ENCODE peak calls at places on chromosomes 16 and 17, in five cellular contexts. One of them, this sample, is unnamed.

GRCh38 chr17:51748749-51749604 is 409.5 kb downstream of the CA10 start:
- DNase-seq in H1: no peak
- DNase-seq in Panc1: no peak
- DNase-seq in SK-N-SH: no peak
- DNase-seq in HCT116: no peak
- DNase-seq in this sample: no peak

GRCh38 chr17:16933317-16934132 is 38.4 kb downstream of the TNFRSF13B start:
- DNase-seq in H1: no peak
- DNase-seq in Panc1: no peak
- DNase-seq in SK-N-SH: no peak
- DNase-seq in HCT116: no peak
- DNase-seq in this sample: no peak

GRCh38 chr16:55853114-55853513 is 20.2 kb upstream of the CES1 start:
- DNase-seq in H1: no peak
- DNase-seq in Panc1: no peak
- DNase-seq in SK-N-SH: no peak
- DNase-seq in HCT116: no peak
- DNase-seq in this sample: no peak

GRCh38 chr16:8849411-8850011 is 19.3 kb downstream of the CARHSP1 start:
- DNase-seq in H1: no peak
- DNase-seq in Panc1: no peak
- DNase-seq in SK-N-SH: peak; percentile 16
- DNase-seq in HCT116: no peak
- DNase-seq in this sample: no peak

GRCh38 chr16:75227361-75228142 is 8.8 kb downstream of the CTRB1 start:
- DNase-seq in H1: no peak
- DNase-seq in Panc1: no peak
- DNase-seq in SK-N-SH: no peak
- DNase-seq in HCT116: no peak
- DNase-seq in this sample: no peak

GRCh38 chr16:67613808-67614207 is 31.1 kb upstream of the CARMIL2 start:
- DNase-seq in H1: peak; percentile 73
- DNase-seq in Panc1: no peak
- DNase-seq in SK-N-SH: no peak
- DNase-seq in HCT116: no peak
- DNase-seq in this sample: no peak

GRCh38 chr17:16488572-16488997 is 3.4 kb downstream of the LRRC75A start:
- DNase-seq in H1: no peak
- DNase-seq in Panc1: no peak
- DNase-seq in SK-N-SH: no peak
- DNase-seq in HCT116: no peak
- DNase-seq in this sample: peak; percentile 58

GRCh38 chr16:86576591-86577313 is 1.6 kb upstream of the FOXL1 start:
- DNase-seq in H1: peak; percentile 63
- DNase-seq in Panc1: no peak
- DNase-seq in SK-N-SH: no peak
- DNase-seq in HCT116: no peak
- DNase-seq in this sample: no peak

GRCh38 chr17:14813649-14814048 is 451.5 kb downstream of the PMP22 start:
- DNase-seq in H1: peak; percentile 73
- DNase-seq in Panc1: no peak
- DNase-seq in SK-N-SH: peak; percentile 4
- DNase-seq in HCT116: no peak
- DNase-seq in this sample: peak; percentile 20

GRCh38 chr16:85567101-85567866 is 45.8 kb upstream of the GSE1 start:
- DNase-seq in H1: peak; percentile 56
- DNase-seq in Panc1: no peak
- DNase-seq in SK-N-SH: no peak
- DNase-seq in HCT116: no peak
- DNase-seq in this sample: peak; percentile 86

GRCh38 chr16:84505249-84506156 is 1.0 kb upstream of the MEAK7 start:
- DNase-seq in H1: no peak
- DNase-seq in Panc1: no peak
- DNase-seq in SK-N-SH: no peak
- DNase-seq in HCT116: no peak
- DNase-seq in this sample: no peak

GRCh38 chr17:47727704-47728036 is 5.4 kb upstream of the TBX21 start:
- DNase-seq in H1: no peak
- DNase-seq in Panc1: no peak
- DNase-seq in SK-N-SH: no peak
- DNase-seq in HCT116: no peak
- DNase-seq in this sample: no peak

GRCh38 chr16:31215287-31216115 is 1.4 kb downstream of the PYDC1 start:
- DNase-seq in H1: peak; percentile 86
- DNase-seq in Panc1: no peak
- DNase-seq in SK-N-SH: peak; percentile 73
- DNase-seq in HCT116: peak; percentile 63
- DNase-seq in this sample: peak; percentile 88

GRCh38 chr17:28541439-28541838 is 11.0 kb downstream of the UNC119 start:
- DNase-seq in H1: no peak
- DNase-seq in Panc1: no peak
- DNase-seq in SK-N-SH: no peak
- DNase-seq in HCT116: no peak
- DNase-seq in this sample: no peak

GRCh38 chr16:67504190-67505021 is 21.1 kb upstream of the AGRP start:
- DNase-seq in H1: no peak
- DNase-seq in Panc1: no peak
- DNase-seq in SK-N-SH: no peak
- DNase-seq in HCT116: no peak
- DNase-seq in this sample: peak; percentile 95

GRCh38 chr16:1640261-1640956 is 28.2 kb downstream of the CRAMP1 start:
- DNase-seq in H1: no peak
- DNase-seq in Panc1: no peak
- DNase-seq in SK-N-SH: no peak
- DNase-seq in HCT116: no peak
- DNase-seq in this sample: no peak

GRCh38 chr17:1447061-1447460 is 9.0 kb downstream of the CRK start:
- DNase-seq in H1: no peak
- DNase-seq in Panc1: no peak
- DNase-seq in SK-N-SH: no peak
- DNase-seq in HCT116: no peak
- DNase-seq in this sample: no peak

GRCh38 chr16:29714396-29714795 is 31.4 kb downstream of the C16orf54 start:
- DNase-seq in H1: no peak
- DNase-seq in Panc1: no peak
- DNase-seq in SK-N-SH: no peak
- DNase-seq in HCT116: no peak
- DNase-seq in this sample: no peak

GRCh38 chr16:48535831-48536599 is 74.0 kb downstream of the N4BP1 start:
- DNase-seq in H1: no peak
- DNase-seq in Panc1: no peak
- DNase-seq in SK-N-SH: no peak
- DNase-seq in HCT116: no peak
- DNase-seq in this sample: no peak

GRCh38 chr16:66416981-66417700 is 10.0 kb upstream of the BEAN1 start:
- DNase-seq in H1: no peak
- DNase-seq in Panc1: no peak
- DNase-seq in SK-N-SH: no peak
- DNase-seq in HCT116: no peak
- DNase-seq in this sample: no peak

GRCh38 chr17:28949185-28950016 is 1.9 kb downstream of the PHF12 start:
- DNase-seq in H1: peak; percentile 83
- DNase-seq in Panc1: no peak
- DNase-seq in SK-N-SH: peak; percentile 63
- DNase-seq in HCT116: no peak
- DNase-seq in this sample: peak; percentile 62

GRCh38 chr17:31733326-31733725 is 125.7 kb downstream of the COPRS start:
- DNase-seq in H1: no peak
- DNase-seq in Panc1: no peak
- DNase-seq in SK-N-SH: no peak
- DNase-seq in HCT116: no peak
- DNase-seq in this sample: no peak

GRCh38 chr17:40351185-40352043 is 13.1 kb downstream of the GJD3 start:
- DNase-seq in H1: no peak
- DNase-seq in Panc1: no peak
- DNase-seq in SK-N-SH: peak; percentile 87
- DNase-seq in HCT116: no peak
- DNase-seq in this sample: no peak

GRCh38 chr16:88058817-88059216 is 107.6 kb downstream of the BANP start:
- DNase-seq in H1: no peak
- DNase-seq in Panc1: no peak
- DNase-seq in SK-N-SH: no peak
- DNase-seq in HCT116: no peak
- DNase-seq in this sample: no peak

GRCh38 chr16:57185446-57185944 is 344 bp downstream of the PSME3IP1 start:
- DNase-seq in H1: no peak
- DNase-seq in Panc1: no peak
- DNase-seq in SK-N-SH: peak; percentile 61
- DNase-seq in HCT116: no peak
- DNase-seq in this sample: peak; percentile 49

GRCh38 chr17:72795941-72796340 is 296.5 kb downstream of the SLC39A11 start:
- DNase-seq in H1: no peak
- DNase-seq in Panc1: no peak
- DNase-seq in SK-N-SH: no peak
- DNase-seq in HCT116: no peak
- DNase-seq in this sample: no peak

GRCh38 chr17:72792771-72793170 is 299.7 kb downstream of the SLC39A11 start:
- DNase-seq in H1: no peak
- DNase-seq in Panc1: no peak
- DNase-seq in SK-N-SH: peak; percentile 77
- DNase-seq in HCT116: no peak
- DNase-seq in this sample: no peak

GRCh38 chr17:72797142-72797541 is 295.3 kb downstream of the SLC39A11 start:
- DNase-seq in H1: no peak
- DNase-seq in Panc1: no peak
- DNase-seq in SK-N-SH: no peak
- DNase-seq in HCT116: no peak
- DNase-seq in this sample: no peak

GRCh38 chr17:72790194-72790593 is 302.3 kb downstream of the SLC39A11 start:
- DNase-seq in H1: no peak
- DNase-seq in Panc1: no peak
- DNase-seq in SK-N-SH: no peak
- DNase-seq in HCT116: no peak
- DNase-seq in this sample: no peak

DNA sequence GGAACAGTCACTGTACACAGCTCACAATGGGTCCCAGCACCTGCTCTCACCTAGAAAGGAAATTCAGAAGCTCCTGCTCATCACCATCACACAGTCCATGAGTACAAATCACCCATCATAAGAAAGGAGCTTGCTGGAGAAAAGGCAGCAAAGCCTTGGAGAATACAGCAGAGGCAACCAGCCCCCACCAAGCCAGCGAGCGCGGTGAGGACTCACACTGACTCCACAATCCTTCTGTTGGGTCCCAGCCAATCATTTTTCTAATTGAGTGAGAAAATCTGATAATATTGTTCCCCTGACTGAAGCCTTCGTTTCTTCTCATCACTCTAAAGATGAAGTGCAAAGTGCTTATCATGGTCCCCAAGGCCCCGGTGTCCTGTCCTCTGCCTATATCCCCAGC is 298.3 kb downstream of the SLC39A11 start:
- DNase-seq in H1: no peak
- DNase-seq in Panc1: no peak
- DNase-seq in SK-N-SH: no peak
- DNase-seq in HCT116: no peak
- DNase-seq in this sample: no peak
- TF ChIP-seq SIN3A in H1: no peak
- TF ChIP-seq SIN3A in Panc1: no peak
- TF ChIP-seq SIN3A in SK-N-SH: no peak
- TF ChIP-seq SIN3A in HCT116: no peak
- TF ChIP-seq SIN3A in this sample: no peak

GRCh38 chr17:37187262-37187661 is 188.5 kb upstream of the C17orf78 start:
- DNase-seq in H1: no peak
- DNase-seq in Panc1: no peak
- DNase-seq in SK-N-SH: no peak
- DNase-seq in HCT116: no peak
- DNase-seq in this sample: no peak
- TF ChIP-seq SIN3A in H1: no peak
- TF ChIP-seq SIN3A in Panc1: no peak
- TF ChIP-seq SIN3A in SK-N-SH: no peak
- TF ChIP-seq SIN3A in HCT116: no peak
- TF ChIP-seq SIN3A in this sample: no peak

DNA sequence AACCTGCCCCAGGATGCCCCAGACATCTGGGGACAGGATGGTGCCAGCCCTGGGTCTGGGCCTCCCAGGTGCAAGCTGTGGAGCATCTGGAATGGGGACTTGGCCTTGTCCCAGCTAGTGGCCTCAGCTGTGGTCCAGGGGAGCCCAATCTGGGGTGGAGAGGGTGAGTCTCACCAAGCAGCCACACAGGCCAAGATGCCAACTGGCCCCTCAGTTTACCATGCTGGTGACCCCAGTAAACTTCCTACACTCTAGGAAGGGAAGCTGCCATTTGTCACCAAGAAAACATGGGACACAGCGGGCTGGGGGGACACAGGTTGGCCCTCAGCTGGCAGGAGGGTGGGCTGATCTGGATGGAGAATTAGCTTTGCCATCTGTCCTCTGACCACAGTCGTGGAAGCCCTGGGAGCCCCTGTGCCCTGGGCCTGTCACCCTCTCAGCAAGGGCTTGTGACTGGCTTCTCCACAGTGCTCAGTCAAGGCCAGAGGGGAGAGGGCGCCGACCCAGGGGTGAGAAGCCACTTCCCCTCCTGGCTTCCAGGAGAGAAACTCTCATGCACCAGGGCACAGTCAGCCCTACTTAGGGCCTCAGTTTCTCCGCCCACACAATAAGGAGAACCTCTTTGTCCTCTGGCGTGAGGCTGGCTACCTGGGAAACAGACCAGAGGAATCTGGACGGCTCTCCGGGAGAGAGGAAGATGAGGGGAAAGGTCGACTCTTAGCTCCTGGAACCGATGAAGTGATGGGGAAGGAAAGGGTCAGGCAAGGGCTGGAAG is 126.4 kb upstream of the SMURF2 start:
- DNase-seq in H1: no peak
- DNase-seq in Panc1: no peak
- DNase-seq in SK-N-SH: no peak
- DNase-seq in HCT116: no peak
- DNase-seq in this sample: no peak
- TF ChIP-seq SIN3A in H1: no peak
- TF ChIP-seq SIN3A in Panc1: no peak
- TF ChIP-seq SIN3A in SK-N-SH: no peak
- TF ChIP-seq SIN3A in HCT116: no peak
- TF ChIP-seq SIN3A in this sample: no peak

DNA sequence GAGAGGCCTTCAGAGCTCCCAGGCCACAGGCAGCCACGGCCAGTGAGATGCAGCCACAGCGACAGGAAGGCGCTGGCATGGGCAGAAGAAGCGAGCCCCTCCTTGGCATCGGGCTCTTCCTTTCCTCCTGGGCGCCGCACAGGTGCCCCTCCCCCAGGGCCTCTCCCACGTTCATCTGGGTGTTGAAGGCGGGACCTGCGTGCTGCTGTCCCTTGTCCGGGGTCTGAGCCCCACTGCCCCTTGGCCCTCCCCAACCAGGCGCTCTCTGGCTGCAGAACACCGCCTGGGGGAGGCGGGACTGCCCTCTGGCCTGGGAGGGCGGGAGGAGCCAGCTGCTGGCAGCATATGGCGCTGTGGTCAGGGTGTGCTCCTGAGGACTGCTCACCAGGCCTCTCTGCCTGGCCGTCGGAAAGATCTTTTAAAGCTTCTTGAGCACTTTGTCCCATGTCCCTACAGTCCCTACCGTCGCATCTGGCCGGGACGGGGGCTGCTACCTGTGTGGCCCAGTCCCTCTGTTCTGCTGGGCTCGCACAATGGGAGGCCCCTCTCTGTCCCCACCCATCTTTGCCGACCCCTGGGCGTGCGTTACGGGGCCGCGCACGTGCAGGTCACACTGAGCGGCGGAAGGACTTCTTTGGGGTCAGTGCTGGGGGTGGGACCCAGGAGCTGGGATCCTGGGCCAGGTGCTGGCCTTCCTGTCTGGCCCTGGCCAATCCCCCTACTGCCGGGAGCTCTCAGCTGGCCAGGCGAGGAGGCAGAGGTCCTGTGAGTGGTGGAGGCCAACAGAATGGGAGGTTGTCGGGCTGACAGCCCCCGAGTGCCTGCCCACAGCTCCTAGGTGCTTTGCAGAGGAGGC is 1.7 kb downstream of the SLC25A10 start:
- DNase-seq in H1: no peak
- DNase-seq in Panc1: no peak
- DNase-seq in SK-N-SH: peak; percentile 90
- DNase-seq in HCT116: no peak
- DNase-seq in this sample: peak; percentile 70
- TF ChIP-seq SIN3A in H1: no peak
- TF ChIP-seq SIN3A in Panc1: no peak
- TF ChIP-seq SIN3A in SK-N-SH: no peak
- TF ChIP-seq SIN3A in HCT116: no peak
- TF ChIP-seq SIN3A in this sample: peak; percentile 94